ENCODE peak calls at places on chromosomes 12 and 14, in four cellular contexts. P, J, D and L are unnamed samples.

GRCh38 chr14:77039285-77040058 is 11.0 kb upstream of the IRF2BPL start:
- DNase-seq in D (no peak), P (no peak), J (no peak), L (no peak)

GRCh38 chr12:9899209-9899608 is 17.9 kb downstream of the KLRF2 start:
- DNase-seq in P (no peak), D (no peak), J (no peak), L (peak)

GRCh38 chr12:29743801-29744200 is 39.9 kb downstream of the TMTC1 start:
- DNase-seq in J (peak), P (no peak), D (no peak), L (peak)

GRCh38 chr14:95523051-95523817 is 6.8 kb upstream of the SYNE3 start:
- DNase-seq in J (peak), P (no peak), D (peak), L (no peak)

GRCh38 chr12:116532986-116533342 is 26.2 kb upstream of the MAP1LC3B2 start:
- DNase-seq in J (no peak), P (no peak), D (no peak), L (no peak)

GRCh38 chr14:29584992-29585391 is 342.7 kb downstream of the PRKD1 start:
- DNase-seq in J (peak), P (peak), D (no peak), L (peak)

GRCh38 chr12:77133566-77133965 is 68.2 kb upstream of the E2F7 start:
- DNase-seq in D (no peak), P (peak), J (peak), L (peak)

GRCh38 chr14:49134940-49135339 is 451.2 kb downstream of the RPS29 start:
- DNase-seq in J (peak), D (no peak), P (no peak), L (peak)

GRCh38 chr12:57101892-57102695 is 9.1 kb downstream of the STAT6 start:
- DNase-seq in D (no peak), J (peak), P (no peak), L (no peak)

GRCh38 chr14:61876362-61877049 is 114.3 kb downstream of the SNAPC1 start:
- DNase-seq in J (no peak), P (no peak), D (no peak), L (no peak)

GRCh38 chr14:23640524-23641141 is 4.5 kb downstream of the DHRS2 start:
- DNase-seq in P (peak), J (peak), D (no peak), L (peak)

GRCh38 chr14:22821193-22822016 is 6.2 kb upstream of the SLC7A7 start:
- DNase-seq in P (no peak), J (no peak), D (no peak), L (peak)

GRCh38 chr12:32198555-32198954 is 91.9 kb downstream of the BICD1 start:
- DNase-seq in P (no peak), J (peak), D (no peak), L (no peak)

GRCh38 chr14:61585598-61586538 is 109.4 kb upstream of the HIF1A start:
- DNase-seq in P (no peak), J (peak), D (no peak), L (no peak)

GRCh38 chr12:48954781-48955501 is 2.3 kb downstream of the ARF3 start:
- DNase-seq in J (no peak), P (no peak), D (no peak), L (no peak)

GRCh38 chr12:6956332-6956727 is 5.2 kb downstream of the PTPN6 start:
- DNase-seq in P (no peak), D (no peak), J (no peak), L (no peak)

GRCh38 chr12:95700316-95700785 is 90.2 kb downstream of the NTN4 start:
- DNase-seq in D (no peak), J (peak), P (peak), L (no peak)